ENCODE peak calls at places on chromosomes 6 and 20, in ten cellular contexts. One of them, this sample, is unnamed. For H3K4me1, the result is how much of the 10 kb centered on the place peaks cover.

GRCh38 chr6:21586760-21587181 is 6.8 kb upstream of the SOX4 start:
- DNase-seq in breast epithelium: no peak
- DNase-seq in ovary: peak
- DNase-seq in thyroid gland: no peak
- DNase-seq in Panc1: no peak
- DNase-seq in neural progenitor cell: no peak
- DNase-seq in cardiac muscle cell: no peak
- DNase-seq in upper lobe of left lung: peak
- DNase-seq in lung: no peak
- DNase-seq in heart right ventricle: peak
- DNase-seq in this sample: peak

GRCh38 chr6:170177383-170178265 is 113.3 kb downstream of the DLL1 start:
- DNase-seq in heart right ventricle: no peak
- DNase-seq in cardiac muscle cell: no peak
- DNase-seq in lung: no peak
- DNase-seq in breast epithelium: no peak
- DNase-seq in Panc1: no peak
- DNase-seq in neural progenitor cell: no peak
- DNase-seq in thyroid gland: no peak
- DNase-seq in ovary: no peak
- DNase-seq in upper lobe of left lung: peak
- DNase-seq in this sample: no peak

GRCh38 chr6:129440691-129441090 is 269.3 kb downstream of the ARHGAP18 start:
- DNase-seq in Panc1: no peak
- DNase-seq in ovary: no peak
- DNase-seq in heart right ventricle: no peak
- DNase-seq in neural progenitor cell: peak
- DNase-seq in lung: no peak
- DNase-seq in cardiac muscle cell: peak
- DNase-seq in breast epithelium: no peak
- DNase-seq in thyroid gland: no peak
- DNase-seq in upper lobe of left lung: no peak
- DNase-seq in this sample: no peak

GRCh38 chr20:37989601-37990001 is 43.7 kb downstream of the TTI1 start:
- DNase-seq in ovary: no peak
- DNase-seq in upper lobe of left lung: peak
- DNase-seq in Panc1: no peak
- DNase-seq in thyroid gland: peak
- DNase-seq in neural progenitor cell: no peak
- DNase-seq in lung: peak
- DNase-seq in cardiac muscle cell: peak
- DNase-seq in heart right ventricle: peak
- DNase-seq in breast epithelium: peak
- DNase-seq in this sample: peak

GRCh38 chr6:31620586-31621319 is at the start of gene PRRC2A:
- DNase-seq in neural progenitor cell: peak
- DNase-seq in thyroid gland: peak
- DNase-seq in upper lobe of left lung: peak
- DNase-seq in breast epithelium: peak
- DNase-seq in heart right ventricle: peak
- DNase-seq in Panc1: no peak
- DNase-seq in ovary: peak
- DNase-seq in lung: no peak
- DNase-seq in cardiac muscle cell: peak
- DNase-seq in this sample: peak

GRCh38 chr20:57830515-57830895 is 120.7 kb upstream of the PMEPA1 start:
- DNase-seq in neural progenitor cell: no peak
- DNase-seq in cardiac muscle cell: no peak
- DNase-seq in breast epithelium: no peak
- DNase-seq in lung: no peak
- DNase-seq in upper lobe of left lung: no peak
- DNase-seq in ovary: no peak
- DNase-seq in Panc1: no peak
- DNase-seq in thyroid gland: no peak
- DNase-seq in heart right ventricle: no peak
- DNase-seq in this sample: no peak

GRCh38 chr6:79453558-79454042 is 83.6 kb downstream of the LCA5 start:
- DNase-seq in thyroid gland: peak
- DNase-seq in ovary: no peak
- DNase-seq in neural progenitor cell: no peak
- DNase-seq in cardiac muscle cell: no peak
- DNase-seq in Panc1: no peak
- DNase-seq in lung: no peak
- DNase-seq in heart right ventricle: no peak
- DNase-seq in breast epithelium: peak
- DNase-seq in upper lobe of left lung: no peak
- DNase-seq in this sample: no peak

GRCh38 chr20:51972031-51972430 is 169.7 kb upstream of the SALL4 start:
- DNase-seq in neural progenitor cell: no peak
- DNase-seq in heart right ventricle: no peak
- DNase-seq in cardiac muscle cell: no peak
- DNase-seq in breast epithelium: no peak
- DNase-seq in thyroid gland: no peak
- DNase-seq in lung: no peak
- DNase-seq in upper lobe of left lung: no peak
- DNase-seq in Panc1: no peak
- DNase-seq in ovary: no peak
- DNase-seq in this sample: no peak

GRCh38 chr6:152634773-152635172 is 2.4 kb downstream of the SYNE1 start:
- DNase-seq in ovary: no peak
- DNase-seq in lung: no peak
- DNase-seq in thyroid gland: no peak
- DNase-seq in Panc1: no peak
- DNase-seq in cardiac muscle cell: no peak
- DNase-seq in neural progenitor cell: no peak
- DNase-seq in breast epithelium: no peak
- DNase-seq in upper lobe of left lung: peak
- DNase-seq in heart right ventricle: no peak
- DNase-seq in this sample: no peak

GRCh38 chr6:3425574-3425973 is 31.3 kb downstream of the SLC22A23 start:
- DNase-seq in heart right ventricle: no peak
- DNase-seq in upper lobe of left lung: no peak
- DNase-seq in breast epithelium: no peak
- DNase-seq in lung: no peak
- DNase-seq in cardiac muscle cell: no peak
- DNase-seq in thyroid gland: no peak
- DNase-seq in neural progenitor cell: no peak
- DNase-seq in ovary: no peak
- DNase-seq in Panc1: no peak
- DNase-seq in this sample: no peak

GRCh38 chr6:104325341-104326172 is 534.2 kb downstream of the HACE1 start:
- DNase-seq in Panc1: no peak
- DNase-seq in ovary: no peak
- DNase-seq in cardiac muscle cell: peak
- DNase-seq in heart right ventricle: no peak
- DNase-seq in upper lobe of left lung: no peak
- DNase-seq in breast epithelium: no peak
- DNase-seq in neural progenitor cell: peak
- DNase-seq in lung: no peak
- DNase-seq in thyroid gland: no peak
- DNase-seq in this sample: peak

GRCh38 chr6:26053929-26054658 is 33.1 kb upstream of the HFE start:
- DNase-seq in heart right ventricle: no peak
- DNase-seq in lung: no peak
- DNase-seq in breast epithelium: no peak
- DNase-seq in ovary: no peak
- DNase-seq in upper lobe of left lung: no peak
- DNase-seq in cardiac muscle cell: no peak
- DNase-seq in thyroid gland: no peak
- DNase-seq in Panc1: no peak
- DNase-seq in neural progenitor cell: no peak
- DNase-seq in this sample: no peak

GRCh38 chr6:111583986-111584385 is 21.7 kb downstream of the TRAF3IP2 start:
- DNase-seq in heart right ventricle: no peak
- DNase-seq in neural progenitor cell: no peak
- DNase-seq in lung: no peak
- DNase-seq in upper lobe of left lung: no peak
- DNase-seq in breast epithelium: no peak
- DNase-seq in cardiac muscle cell: no peak
- DNase-seq in Panc1: no peak
- DNase-seq in thyroid gland: no peak
- DNase-seq in ovary: no peak
- DNase-seq in this sample: no peak

GRCh38 chr6:111585969-111586315 is 19.7 kb downstream of the TRAF3IP2 start:
- DNase-seq in cardiac muscle cell: no peak
- DNase-seq in thyroid gland: no peak
- DNase-seq in ovary: no peak
- DNase-seq in neural progenitor cell: no peak
- DNase-seq in upper lobe of left lung: no peak
- DNase-seq in Panc1: no peak
- DNase-seq in lung: no peak
- DNase-seq in heart right ventricle: no peak
- DNase-seq in breast epithelium: no peak
- DNase-seq in this sample: no peak

GRCh38 chr6:111585241-111585968 is 20.3 kb downstream of the TRAF3IP2 start:
- DNase-seq in breast epithelium: no peak
- DNase-seq in cardiac muscle cell: peak
- DNase-seq in neural progenitor cell: no peak
- DNase-seq in heart right ventricle: no peak
- DNase-seq in thyroid gland: no peak
- DNase-seq in upper lobe of left lung: no peak
- DNase-seq in ovary: no peak
- DNase-seq in Panc1: no peak
- DNase-seq in lung: no peak
- DNase-seq in this sample: no peak

GRCh38 chr6:111588366-111588765 is 17.3 kb downstream of the TRAF3IP2 start:
- DNase-seq in cardiac muscle cell: no peak
- DNase-seq in thyroid gland: no peak
- DNase-seq in Panc1: no peak
- DNase-seq in lung: no peak
- DNase-seq in ovary: no peak
- DNase-seq in upper lobe of left lung: no peak
- DNase-seq in neural progenitor cell: no peak
- DNase-seq in breast epithelium: no peak
- DNase-seq in heart right ventricle: no peak
- DNase-seq in this sample: no peak

GRCh38 chr6:111586554-111586953 is 19.1 kb downstream of the TRAF3IP2 start:
- DNase-seq in thyroid gland: no peak
- DNase-seq in neural progenitor cell: no peak
- DNase-seq in heart right ventricle: no peak
- DNase-seq in ovary: no peak
- DNase-seq in lung: no peak
- DNase-seq in upper lobe of left lung: no peak
- DNase-seq in breast epithelium: no peak
- DNase-seq in cardiac muscle cell: no peak
- DNase-seq in Panc1: no peak
- DNase-seq in this sample: no peak
- H3K4me1 ChIP-seq in thyroid gland: half or more
- H3K4me1 ChIP-seq in neural progenitor cell: under half
- H3K4me1 ChIP-seq in heart right ventricle: half or more
- H3K4me1 ChIP-seq in ovary: under half
- H3K4me1 ChIP-seq in lung: under half
- H3K4me1 ChIP-seq in upper lobe of left lung: half or more
- H3K4me1 ChIP-seq in breast epithelium: under half
- H3K4me1 ChIP-seq in cardiac muscle cell: under half
- H3K4me1 ChIP-seq in Panc1: half or more
- H3K4me1 ChIP-seq in this sample: half or more

DNA sequence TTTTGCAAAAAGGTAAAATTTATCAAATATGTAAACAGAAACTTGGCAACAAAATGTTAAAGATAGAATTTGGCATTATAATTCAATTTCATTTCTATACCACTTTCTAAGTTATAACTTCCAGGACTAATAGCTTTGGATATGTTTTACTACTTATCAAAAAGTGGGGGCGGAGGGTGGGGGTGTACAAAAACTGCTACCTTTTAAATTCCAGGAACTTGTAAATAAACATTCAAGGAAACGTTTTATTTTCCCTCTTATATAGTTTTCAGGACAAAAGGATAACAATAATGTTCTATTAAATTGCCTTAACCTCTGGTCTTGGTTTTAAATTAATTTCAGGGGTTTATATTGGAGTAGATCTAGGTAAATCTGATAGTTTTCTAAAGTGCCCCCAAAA is 103.8 kb downstream of the DST start:
- DNase-seq in upper lobe of left lung: no peak
- DNase-seq in thyroid gland: no peak
- DNase-seq in ovary: no peak
- DNase-seq in lung: no peak
- DNase-seq in heart right ventricle: no peak
- DNase-seq in neural progenitor cell: no peak
- DNase-seq in breast epithelium: no peak
- DNase-seq in Panc1: no peak
- DNase-seq in cardiac muscle cell: no peak
- DNase-seq in this sample: no peak
- H3K4me1 ChIP-seq in upper lobe of left lung: under half
- H3K4me1 ChIP-seq in thyroid gland: under half
- H3K4me1 ChIP-seq in ovary: under half
- H3K4me1 ChIP-seq in lung: under half
- H3K4me1 ChIP-seq in heart right ventricle: half or more
- H3K4me1 ChIP-seq in neural progenitor cell: under half
- H3K4me1 ChIP-seq in breast epithelium: under half
- H3K4me1 ChIP-seq in Panc1: under half
- H3K4me1 ChIP-seq in cardiac muscle cell: under half
- H3K4me1 ChIP-seq in this sample: under half

GRCh38 chr6:151068761-151069312 is 170.9 kb upstream of the AKAP12 start:
- DNase-seq in ovary: no peak
- DNase-seq in thyroid gland: no peak
- DNase-seq in breast epithelium: no peak
- DNase-seq in Panc1: no peak
- DNase-seq in upper lobe of left lung: no peak
- DNase-seq in neural progenitor cell: no peak
- DNase-seq in cardiac muscle cell: no peak
- DNase-seq in heart right ventricle: no peak
- DNase-seq in lung: no peak
- DNase-seq in this sample: no peak
- H3K4me1 ChIP-seq in ovary: under half
- H3K4me1 ChIP-seq in thyroid gland: under half
- H3K4me1 ChIP-seq in breast epithelium: under half
- H3K4me1 ChIP-seq in Panc1: half or more
- H3K4me1 ChIP-seq in upper lobe of left lung: under half
- H3K4me1 ChIP-seq in neural progenitor cell: under half
- H3K4me1 ChIP-seq in cardiac muscle cell: under half
- H3K4me1 ChIP-seq in heart right ventricle: half or more
- H3K4me1 ChIP-seq in lung: under half
- H3K4me1 ChIP-seq in this sample: under half

DNA sequence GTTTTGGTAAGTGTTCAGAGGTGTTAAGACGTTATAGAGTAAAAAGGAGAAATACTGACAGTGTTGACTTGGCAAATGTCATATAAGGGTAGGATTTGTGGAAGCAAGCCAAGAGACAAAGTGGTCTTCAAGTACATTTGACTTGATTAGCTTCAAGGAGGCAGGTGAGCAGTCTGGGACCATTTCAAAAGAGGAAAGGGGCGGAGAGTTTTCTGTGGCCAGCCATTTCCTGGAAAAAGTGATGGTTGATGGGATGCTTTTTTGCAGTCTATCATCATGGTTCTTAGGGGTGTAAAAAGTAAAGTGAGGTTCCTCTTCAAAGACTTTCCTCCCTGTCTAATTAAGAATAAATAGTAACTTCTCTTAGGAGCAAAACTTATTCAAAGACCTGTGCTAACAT is 28.7 kb downstream of the FKBP1A start:
- DNase-seq in neural progenitor cell: no peak
- DNase-seq in ovary: no peak
- DNase-seq in breast epithelium: no peak
- DNase-seq in Panc1: no peak
- DNase-seq in thyroid gland: no peak
- DNase-seq in upper lobe of left lung: no peak
- DNase-seq in lung: no peak
- DNase-seq in heart right ventricle: no peak
- DNase-seq in cardiac muscle cell: no peak
- DNase-seq in this sample: no peak
- H3K4me1 ChIP-seq in neural progenitor cell: under half
- H3K4me1 ChIP-seq in ovary: under half
- H3K4me1 ChIP-seq in breast epithelium: under half
- H3K4me1 ChIP-seq in Panc1: under half
- H3K4me1 ChIP-seq in thyroid gland: under half
- H3K4me1 ChIP-seq in upper lobe of left lung: under half
- H3K4me1 ChIP-seq in lung: under half
- H3K4me1 ChIP-seq in heart right ventricle: under half
- H3K4me1 ChIP-seq in cardiac muscle cell: under half
- H3K4me1 ChIP-seq in this sample: under half

GRCh38 chr20:10647471-10647870 is 26.3 kb downstream of the JAG1 start:
- DNase-seq in upper lobe of left lung: no peak
- DNase-seq in cardiac muscle cell: peak
- DNase-seq in ovary: no peak
- DNase-seq in lung: no peak
- DNase-seq in thyroid gland: no peak
- DNase-seq in heart right ventricle: no peak
- DNase-seq in breast epithelium: no peak
- DNase-seq in Panc1: no peak
- DNase-seq in neural progenitor cell: peak
- DNase-seq in this sample: no peak
- H3K4me1 ChIP-seq in upper lobe of left lung: under half
- H3K4me1 ChIP-seq in cardiac muscle cell: under half
- H3K4me1 ChIP-seq in ovary: under half
- H3K4me1 ChIP-seq in lung: under half
- H3K4me1 ChIP-seq in thyroid gland: under half
- H3K4me1 ChIP-seq in heart right ventricle: half or more
- H3K4me1 ChIP-seq in breast epithelium: under half
- H3K4me1 ChIP-seq in Panc1: under half
- H3K4me1 ChIP-seq in neural progenitor cell: under half
- H3K4me1 ChIP-seq in this sample: under half